ENCODE peak calls at places on chromosome 3, in four cellular contexts. F is GDM1; I is naive thymus-derived CD4-positive, alpha-beta T cell; Q is AG20443. W is an unnamed sample.

GRCh38 chr3:105614288-105615030 is 247.8 kb downstream of the ALCAM start:
- DNase-seq in F (no peak), I (no peak), Q (peak; percentile 12), W (no peak)

GRCh38 chr3:133884547-133885240 is 11.0 kb downstream of the RAB6B start:
- DNase-seq in F (no peak), I (no peak), Q (peak; percentile 3), W (no peak)

GRCh38 chr3:127677541-127678314 is 5.0 kb downstream of the ABTB1 start:
- DNase-seq in F (no peak), I (no peak), Q (no peak), W (no peak)

GRCh38 chr3:190514163-190515153 is 573 bp downstream of the IL1RAP start:
- DNase-seq in F (no peak), I (peak; percentile 23), Q (peak; percentile 59), W (no peak)

GRCh38 chr3:8964436-8965370 is 1.4 kb upstream of the RAD18 start:
- DNase-seq in F (no peak), I (no peak), Q (peak; percentile 73), W (no peak)

GRCh38 chr3:124937049-124937448 is 2.5 kb upstream of the MUC13 start:
- DNase-seq in F (no peak), I (no peak), Q (no peak), W (no peak)

GRCh38 chr3:50620420-50620819 is 3.5 kb downstream of the MAPKAPK3 start:
- DNase-seq in F (peak; percentile 71), I (no peak), Q (no peak), W (no peak)

GRCh38 chr3:128276577-128277183 is 123.4 kb downstream of the EEFSEC start:
- DNase-seq in F (no peak), I (no peak), Q (no peak), W (no peak)

GRCh38 chr3:9625656-9626055 is 23.6 kb upstream of the MTMR14 start:
- DNase-seq in F (no peak), I (no peak), Q (no peak), W (no peak)

GRCh38 chr3:57637391-57637790 is 40.2 kb upstream of the ARF4 start:
- DNase-seq in F (no peak), I (no peak), Q (no peak), W (no peak)

W was measured in DMS79.